ENCODE peak calls at places on chromosomes 3 and 15, in five cellular contexts. J is tibial artery, E is H7, P is frontal cortex, X is GM06990. I is an unnamed sample.

GRCh38 chr3:24019585-24019984 is 74.5 kb downstream of the NR1D2 start:
- DNase-seq in J (no peak), E (no peak), P (no peak), X (no peak), I (no peak)

GRCh38 chr15:78751602-78751979 is 59.7 kb downstream of the ADAMTS7 start:
- DNase-seq in J (no peak), E (no peak), P (no peak), X (no peak), I (no peak)

GRCh38 chr3:70990723-70991122 is 592.8 kb downstream of the FOXP1 start:
- DNase-seq in J (no peak), E (no peak), P (no peak), X (no peak), I (no peak)

GRCh38 chr3:172260381-172260780 is 187.9 kb downstream of the GHSR start:
- DNase-seq in J (no peak), E (no peak), P (no peak), X (no peak), I (no peak)

GRCh38 chr3:193868590-193868989 is 267.4 kb upstream of the HES1 start:
- DNase-seq in J (no peak), E (no peak), P (no peak), X (peak), I (no peak)

GRCh38 chr3:28726840-28727239 is 378.2 kb upstream of the AZI2 start:
- DNase-seq in J (peak), E (peak), P (no peak), X (no peak), I (peak)

GRCh38 chr15:51576911-51577500 is 45.6 kb downstream of the DMXL2 start:
- DNase-seq in J (no peak), E (no peak), P (no peak), X (no peak), I (no peak)

GRCh38 chr3:166171695-166172094 is 334.5 kb upstream of the BCHE start:
- DNase-seq in J (no peak), E (no peak), P (no peak), X (no peak), I (no peak)

GRCh38 chr3:125394406-125394805 is 19.3 kb upstream of the ZNF148 start:
- DNase-seq in J (no peak), E (no peak), P (no peak), X (no peak), I (no peak)

GRCh38 chr15:98548172-98548971 is 100.0 kb upstream of the IGF1R start:
- DNase-seq in J (peak), E (peak), P (peak), X (no peak), I (peak)

GRCh38 chr15:63981596-63982320 is 64.5 kb downstream of the DAPK2 start:
- DNase-seq in J (no peak), E (no peak), P (no peak), X (no peak), I (no peak)

GRCh38 chr15:41022487-41023090 is 69.3 kb downstream of the CHAC1 start:
- DNase-seq in J (no peak), E (peak), P (peak), X (peak), I (no peak)

GRCh38 chr15:80929225-80929624 is 60.4 kb downstream of the MESD start:
- DNase-seq in J (no peak), E (no peak), P (no peak), X (no peak), I (peak)

GRCh38 chr3:98114264-98114663 is 16.3 kb upstream of the OR5H1 start:
- DNase-seq in J (no peak), E (no peak), P (no peak), X (no peak), I (no peak)

GRCh38 chr3:193029800-193030199 is 112.1 kb upstream of the MB21D2 start:
- DNase-seq in J (no peak), E (no peak), P (no peak), X (no peak), I (no peak)

GRCh38 chr15:80974914-80975313 is 14.7 kb downstream of the MESD start:
- DNase-seq in J (no peak), E (no peak), P (no peak), X (no peak), I (no peak)

GRCh38 chr3:112084980-112085697 is 1.1 kb upstream of the C3orf52 start:
- DNase-seq in J (no peak), E (no peak), P (no peak), X (no peak), I (no peak)

GRCh38 chr15:100913961-100914360 is 5.2 kb upstream of the LRRK1 start:
- DNase-seq in J (peak), E (no peak), P (no peak), X (no peak), I (no peak)

GRCh38 chr15:73601449-73602425 is 31.5 kb downstream of the NPTN start:
- DNase-seq in J (no peak), E (no peak), P (no peak), X (no peak), I (no peak)

GRCh38 chr15:25811481-25811906 is 51.6 kb downstream of the ATP10A start:
- DNase-seq in J (peak), E (no peak), P (no peak), X (peak), I (no peak)

GRCh38 chr15:34729886-34730285 is 24.9 kb downstream of the GJD2 start:
- DNase-seq in J (no peak), E (no peak), P (no peak), X (no peak), I (no peak)

GRCh38 chr15:94230886-94231727 is at the start of gene MCTP2:
- DNase-seq in J (peak), E (peak), P (no peak), X (peak), I (peak)

GRCh38 chr15:67050522-67051087 is 14.8 kb upstream of the SMAD3 start:
- DNase-seq in J (no peak), E (no peak), P (no peak), X (no peak), I (no peak)

GRCh38 chr3:178685591-178685906 is 149.3 kb downstream of the KCNMB2 start:
- DNase-seq in J (no peak), E (no peak), P (no peak), X (no peak), I (no peak)

GRCh38 chr3:12179441-12179840 is 20.7 kb upstream of the TIMP4 start:
- DNase-seq in J (no peak), E (no peak), P (no peak), X (no peak), I (no peak)

GRCh38 chr3:134334231-134334900 is 39.9 kb downstream of the AMOTL2 start:
- DNase-seq in J (peak), E (peak), P (no peak), X (no peak), I (no peak)

GRCh38 chr3:186451371-186451770 is 89.3 kb upstream of the DGKG start:
- DNase-seq in J (no peak), E (no peak), P (no peak), X (no peak), I (no peak)

GRCh38 chr15:63510548-63510940 is 6.2 kb downstream of the USP3 start:
- DNase-seq in J (no peak), E (no peak), P (no peak), X (no peak), I (no peak)

GRCh38 chr3:181966387-181966786 is 254.7 kb downstream of the SOX2 start:
- DNase-seq in J (no peak), E (no peak), P (no peak), X (no peak), I (no peak)

GRCh38 chr3:24586920-24587319 is 92.3 kb upstream of the THRB start:
- DNase-seq in J (no peak), E (no peak), P (no peak), X (no peak), I (no peak)

GRCh38 chr15:65362491-65362890 is 15.3 kb downstream of the IGDCC3 start:
- DNase-seq in J (no peak), E (no peak), P (no peak), X (no peak), I (no peak)

GRCh38 chr15:66746231-66746605 is 44.2 kb downstream of the SMAD6 start:
- DNase-seq in J (no peak), E (peak), P (no peak), X (no peak), I (no peak)

GRCh38 chr3:52140000-52140399 is 14.2 kb downstream of the POC1A start:
- DNase-seq in J (no peak), E (no peak), P (no peak), X (no peak), I (no peak)

GRCh38 chr3:132399054-132399929 is 18.0 kb upstream of the DNAJC13 start:
- DNase-seq in J (no peak), E (peak), P (peak), X (no peak), I (peak)

I was measured in 8988T.